ENCODE peak calls at places on chromosomes 7 and 10, in six cellular contexts. I is A549, Y is Calu3, U is ovary, E is tibial nerve, W is GM12878. M is an unnamed sample.

GRCh38 chr10:32347363-32347735 is 391 bp upstream of the EPC1 start:
- DNase-seq in Y (no peak), I (no peak), W (no peak), U (no peak), E (no peak), M (no peak)

GRCh38 chr10:533186-533585 is 156.3 kb downstream of the DIP2C start:
- DNase-seq in W (no peak), Y (no peak), I (no peak), E (no peak), U (no peak), M (no peak)

GRCh38 chr7:29604702-29605101 is 41.1 kb downstream of the PRR15 start:
- DNase-seq in I (no peak), E (no peak), U (no peak), Y (no peak), W (no peak), M (no peak)

GRCh38 chr10:79433324-79434222 is 11.9 kb downstream of the ZCCHC24 start:
- DNase-seq in U (peak; percentile 30), Y (no peak), I (no peak), W (no peak), E (no peak), M (no peak)

GRCh38 chr7:138097064-138097741 is 20.9 kb downstream of the AKR1D1 start:
- DNase-seq in Y (peak; percentile 52), W (no peak), I (peak; percentile 14), E (no peak), U (no peak), M (no peak)

GRCh38 chr7:86207740-86208139 is 436.0 kb upstream of the GRM3 start:
- DNase-seq in W (no peak), Y (no peak), E (no peak), U (no peak), I (no peak), M (no peak)

GRCh38 chr7:12067156-12067831 is 143.8 kb upstream of the TMEM106B start:
- DNase-seq in U (peak; percentile 21), Y (peak; percentile 89), W (peak; percentile 5), E (no peak), I (peak; percentile 28), M (no peak)

GRCh38 chr10:33249137-33249536 is 85.3 kb downstream of the NRP1 start:
- DNase-seq in W (no peak), U (no peak), I (no peak), Y (no peak), E (no peak), M (no peak)

GRCh38 chr7:30135271-30135550 is 425 bp downstream of the MTURN start:
- DNase-seq in W (no peak), U (no peak), E (no peak), Y (no peak), I (no peak), M (no peak)

GRCh38 chr7:36449685-36450084 is 60.0 kb downstream of the ANLN start:
- DNase-seq in W (no peak), Y (no peak), E (no peak), U (no peak), I (no peak), M (no peak)

GRCh38 chr7:12646139-12646538 is 41.3 kb upstream of the ARL4A start:
- DNase-seq in U (no peak), Y (no peak), I (no peak), E (no peak), W (no peak), M (peak; percentile 55)

GRCh38 chr7:130380121-130380860 is at the start of gene CPA1:
- DNase-seq in U (no peak), W (no peak), E (no peak), Y (no peak), I (no peak), M (no peak)

GRCh38 chr7:36058020-36058592 is 94.9 kb upstream of the EEPD1 start:
- DNase-seq in W (no peak), Y (no peak), I (no peak), U (no peak), E (no peak), M (no peak)

GRCh38 chr7:55063633-55064032 is 44.8 kb downstream of the EGFR start:
- DNase-seq in W (no peak), I (no peak), E (no peak), U (no peak), Y (no peak), M (peak; percentile 52)

GRCh38 chr10:8499312-8499711 is 444.8 kb downstream of the GATA3 start:
- DNase-seq in W (no peak), U (no peak), E (no peak), Y (no peak), I (no peak), M (no peak)

GRCh38 chr7:28885771-28886170 is 72.4 kb downstream of the TRIL start:
- DNase-seq in U (no peak), E (no peak), Y (no peak), W (no peak), I (no peak), M (no peak)

GRCh38 chr10:126658928-126659327 is 11.6 kb downstream of the C10orf90 start:
- DNase-seq in W (no peak), U (no peak), E (no peak), I (no peak), Y (no peak), M (no peak)

GRCh38 chr7:16985621-16986020 is 103.8 kb upstream of the AGR3 start:
- DNase-seq in E (no peak), I (no peak), Y (peak; percentile 70), W (no peak), U (no peak), M (no peak)

GRCh38 chr7:96887426-96887825 is 117.9 kb upstream of the DLX6 start:
- DNase-seq in U (no peak), Y (no peak), W (no peak), E (no peak), I (no peak), M (no peak)

GRCh38 chr7:28724563-28724962 is 233.6 kb downstream of the TRIL start:
- DNase-seq in U (no peak), I (no peak), E (no peak), Y (no peak), W (no peak), M (no peak)

GRCh38 chr10:95513008-95513589 is 48.1 kb downstream of the SORBS1 start:
- DNase-seq in E (peak; percentile 26), Y (no peak), W (no peak), I (no peak), U (no peak), M (no peak)

GRCh38 chr10:132397036-132397541 is at the start of gene PWWP2B:
- DNase-seq in W (no peak), Y (peak; percentile 43), I (no peak), E (no peak), U (peak; percentile 68), M (no peak)

GRCh38 chr10:98255146-98255877 is 12.7 kb downstream of the LOXL4 start:
- DNase-seq in I (no peak), Y (no peak), E (no peak), W (no peak), U (no peak), M (no peak)

GRCh38 chr7:4783762-4784351 is 8.4 kb downstream of the AP5Z1 start:
- DNase-seq in W (no peak), U (no peak), Y (no peak), E (no peak), I (no peak), M (no peak)

DNA sequence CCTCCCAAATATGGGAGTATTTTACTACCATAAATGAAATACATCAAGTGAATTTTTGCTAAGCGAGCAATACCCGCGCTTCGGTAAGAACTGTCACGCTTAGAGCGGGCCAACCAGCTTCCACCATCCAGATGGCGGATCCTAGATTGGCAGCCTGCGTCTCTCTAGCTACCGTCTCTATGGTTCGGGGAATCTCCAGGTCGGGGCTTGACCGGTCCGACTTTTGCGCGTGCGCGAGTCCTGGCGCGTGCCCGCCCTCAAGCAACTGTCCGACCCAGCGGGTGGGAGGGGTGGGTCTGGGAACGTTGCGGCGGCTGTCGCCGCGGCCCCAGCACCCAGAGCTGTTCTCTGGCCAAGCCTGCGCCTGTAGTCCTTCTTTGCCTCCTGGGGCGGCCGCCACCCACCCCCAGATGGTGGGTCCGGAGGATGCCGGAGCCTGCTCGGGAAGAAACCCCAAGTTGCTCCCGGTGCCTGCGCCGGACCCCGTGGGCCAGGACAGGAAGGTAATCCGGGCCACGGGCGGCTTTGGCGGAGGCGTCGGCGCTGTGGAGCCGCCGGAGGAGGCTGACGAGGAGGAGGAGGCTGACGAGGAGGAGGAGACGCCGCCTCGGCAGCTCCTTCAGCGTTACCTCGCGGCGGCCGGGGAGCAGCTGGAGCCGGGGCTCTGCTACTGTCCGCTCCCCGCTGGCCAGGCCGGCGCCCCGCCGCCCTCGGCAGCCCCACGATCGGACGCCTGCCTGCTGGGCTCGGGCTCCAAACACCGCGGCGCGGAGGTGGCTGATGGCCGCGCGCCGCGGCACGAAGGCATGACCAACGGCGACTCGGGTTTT is at the start of gene TBC1D12:
- DNase-seq in I (peak; percentile 92), W (peak; percentile 79), U (peak; percentile 93), E (peak; percentile 83), Y (peak; percentile 91), M (peak; percentile 96)
- TF ChIP-seq CTCF in I (no peak), W (no peak), U (no peak), E (no peak), Y (no peak), M (no peak)

GRCh38 chr7:135712182-135712782 is 15.7 kb downstream of the SLC13A4 start:
- DNase-seq in Y (no peak), W (no peak), U (no peak), E (no peak), I (no peak), M (no peak)
- TF ChIP-seq CTCF in Y (no peak), W (peak; percentile 4), U (no peak), E (no peak), I (no peak), M (no peak)

GRCh38 chr10:83922246-83922860 is 217.0 kb upstream of the GHITM start:
- DNase-seq in Y (no peak), I (no peak), W (no peak), E (no peak), U (no peak), M (no peak)

GRCh38 chr10:83919187-83919586 is 220.1 kb upstream of the GHITM start:
- DNase-seq in W (no peak), I (no peak), E (no peak), U (no peak), Y (no peak), M (no peak)

GRCh38 chr10:83915801-83916200 is 223.5 kb upstream of the GHITM start:
- DNase-seq in Y (no peak), U (no peak), E (no peak), W (no peak), I (no peak), M (no peak)

GRCh38 chr10:83917519-83918506 is 221.5 kb upstream of the GHITM start:
- DNase-seq in W (peak; percentile 32), E (no peak), I (peak; percentile 4), U (peak; percentile 33), Y (no peak), M (no peak)
- TF ChIP-seq CTCF in W (peak; percentile 40), E (no peak), I (no peak), U (no peak), Y (no peak), M (no peak)

DNA sequence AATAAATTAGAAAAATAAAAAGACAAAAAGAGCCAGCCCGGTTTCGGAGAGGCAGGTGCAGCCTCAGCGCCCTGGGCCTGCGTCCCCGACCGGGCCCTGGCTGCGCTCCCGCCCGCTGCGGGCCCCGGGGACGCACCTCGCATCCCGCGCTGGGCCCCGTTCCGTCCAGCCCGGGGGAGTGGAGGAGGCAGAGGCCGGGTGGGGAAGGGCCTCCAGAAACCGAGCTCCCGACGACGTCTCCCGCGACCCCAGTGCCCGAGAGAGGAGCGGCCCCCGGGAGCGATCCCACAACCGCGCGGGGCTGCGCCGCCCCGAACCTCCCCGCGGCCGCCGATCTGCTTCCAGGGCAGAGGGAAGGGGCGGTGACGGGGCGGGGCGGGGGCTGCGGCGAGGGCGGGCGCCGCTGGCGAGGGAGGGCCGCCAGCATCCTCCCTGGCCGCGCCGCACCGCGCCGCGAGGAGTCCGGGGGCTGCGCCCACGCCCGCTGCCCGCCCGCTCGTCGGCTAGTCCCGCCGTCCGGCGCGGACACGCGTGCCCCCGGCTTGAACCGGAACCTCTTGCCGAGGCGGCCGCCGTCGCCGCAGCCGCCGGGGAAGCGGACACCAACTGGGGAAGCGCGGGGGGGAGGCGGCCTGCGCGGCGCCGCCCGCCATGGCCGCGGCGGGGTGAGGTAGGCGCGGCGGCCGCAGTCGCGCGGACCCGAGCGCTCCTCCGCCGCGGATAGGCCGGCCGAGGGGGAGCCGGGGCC is at the start of gene CCNY:
- DNase-seq in W (no peak), I (peak; percentile 73), U (peak; percentile 78), E (peak; percentile 66), Y (peak; percentile 74), M (peak; percentile 21)
- TF ChIP-seq CTCF in W (no peak), I (no peak), U (no peak), E (no peak), Y (no peak), M (no peak)